ENCODE peak calls at places on chromosomes 3 and 15, in six cellular contexts. One of them, this sample, is unnamed.

GRCh38 chr3:42035816-42036482 is 55.2 kb upstream of the TRAK1 start:
- DNase-seq in HL-60: no peak
- DNase-seq in colonic mucosa: peak; percentile 25
- DNase-seq in ascending aorta: no peak
- DNase-seq in uterus: no peak
- DNase-seq in cardiac muscle cell: no peak
- DNase-seq in this sample: no peak

GRCh38 chr3:37993067-37993809 is 2.7 kb downstream of the VILL start:
- DNase-seq in uterus: no peak
- DNase-seq in colonic mucosa: no peak
- DNase-seq in HL-60: no peak
- DNase-seq in cardiac muscle cell: no peak
- DNase-seq in ascending aorta: no peak
- DNase-seq in this sample: peak; percentile 36

GRCh38 chr3:112074616-112075497 is 11.3 kb upstream of the C3orf52 start:
- DNase-seq in HL-60: no peak
- DNase-seq in ascending aorta: no peak
- DNase-seq in cardiac muscle cell: peak; percentile 87
- DNase-seq in colonic mucosa: peak; percentile 70
- DNase-seq in uterus: no peak
- DNase-seq in this sample: peak; percentile 74

GRCh38 chr15:81265944-81266775 is 57.8 kb downstream of the STARD5 start:
- DNase-seq in colonic mucosa: peak; percentile 88
- DNase-seq in HL-60: peak; percentile 56
- DNase-seq in ascending aorta: peak; percentile 85
- DNase-seq in cardiac muscle cell: peak; percentile 86
- DNase-seq in uterus: peak; percentile 85
- DNase-seq in this sample: peak; percentile 94

GRCh38 chr3:36932979-36933378 is 11.9 kb downstream of the TRANK1 start:
- DNase-seq in colonic mucosa: no peak
- DNase-seq in uterus: no peak
- DNase-seq in ascending aorta: no peak
- DNase-seq in HL-60: no peak
- DNase-seq in cardiac muscle cell: peak; percentile 60
- DNase-seq in this sample: peak; percentile 50

GRCh38 chr3:33438284-33438668 is 1.9 kb downstream of the UBP1 start:
- DNase-seq in HL-60: no peak
- DNase-seq in ascending aorta: no peak
- DNase-seq in cardiac muscle cell: peak; percentile 47
- DNase-seq in uterus: no peak
- DNase-seq in colonic mucosa: no peak
- DNase-seq in this sample: no peak

GRCh38 chr3:29695201-29695904 is 414.5 kb downstream of the RBMS3 start:
- DNase-seq in colonic mucosa: no peak
- DNase-seq in cardiac muscle cell: peak; percentile 97
- DNase-seq in HL-60: no peak
- DNase-seq in ascending aorta: no peak
- DNase-seq in uterus: no peak
- DNase-seq in this sample: no peak

GRCh38 chr3:138939563-138940241 is 7.2 kb downstream of the FOXL2 start:
- DNase-seq in ascending aorta: no peak
- DNase-seq in HL-60: no peak
- DNase-seq in cardiac muscle cell: no peak
- DNase-seq in uterus: no peak
- DNase-seq in colonic mucosa: no peak
- DNase-seq in this sample: peak; percentile 85

GRCh38 chr3:55523471-55523870 is 36.4 kb upstream of the WNT5A start:
- DNase-seq in HL-60: no peak
- DNase-seq in colonic mucosa: no peak
- DNase-seq in cardiac muscle cell: no peak
- DNase-seq in ascending aorta: no peak
- DNase-seq in uterus: no peak
- DNase-seq in this sample: no peak

GRCh38 chr3:122572940-122573412 is 4.5 kb upstream of the PARP15 start:
- DNase-seq in HL-60: peak; percentile 39
- DNase-seq in uterus: no peak
- DNase-seq in cardiac muscle cell: peak; percentile 31
- DNase-seq in colonic mucosa: no peak
- DNase-seq in ascending aorta: no peak
- DNase-seq in this sample: peak; percentile 68

GRCh38 chr3:131977363-131977762 is 57.5 kb downstream of the CPNE4 start:
- DNase-seq in colonic mucosa: no peak
- DNase-seq in cardiac muscle cell: no peak
- DNase-seq in uterus: no peak
- DNase-seq in HL-60: no peak
- DNase-seq in ascending aorta: no peak
- DNase-seq in this sample: no peak

GRCh38 chr15:73571346-73571745 is 61.8 kb downstream of the NPTN start:
- DNase-seq in colonic mucosa: no peak
- DNase-seq in HL-60: no peak
- DNase-seq in cardiac muscle cell: no peak
- DNase-seq in ascending aorta: no peak
- DNase-seq in uterus: no peak
- DNase-seq in this sample: no peak

GRCh38 chr15:90402230-90402629 is 14.2 kb downstream of the IQGAP1 start:
- DNase-seq in uterus: peak; percentile 47
- DNase-seq in cardiac muscle cell: peak; percentile 87
- DNase-seq in ascending aorta: peak; percentile 90
- DNase-seq in colonic mucosa: peak; percentile 17
- DNase-seq in HL-60: no peak
- DNase-seq in this sample: no peak

GRCh38 chr15:52154896-52155865 is 36.0 kb downstream of the GNB5 start:
- DNase-seq in colonic mucosa: no peak
- DNase-seq in cardiac muscle cell: no peak
- DNase-seq in uterus: no peak
- DNase-seq in HL-60: no peak
- DNase-seq in ascending aorta: no peak
- DNase-seq in this sample: peak; percentile 15

GRCh38 chr3:165210132-165210531 is 13.9 kb upstream of the SLITRK3 start:
- DNase-seq in uterus: no peak
- DNase-seq in colonic mucosa: no peak
- DNase-seq in ascending aorta: no peak
- DNase-seq in HL-60: no peak
- DNase-seq in cardiac muscle cell: no peak
- DNase-seq in this sample: no peak

GRCh38 chr15:41928637-41929620 is 35.1 kb upstream of the SPTBN5 start:
- DNase-seq in ascending aorta: no peak
- DNase-seq in colonic mucosa: peak; percentile 60
- DNase-seq in cardiac muscle cell: no peak
- DNase-seq in uterus: no peak
- DNase-seq in HL-60: no peak
- DNase-seq in this sample: no peak

GRCh38 chr3:63354160-63354559 is 76.1 kb downstream of the SYNPR start:
- DNase-seq in uterus: no peak
- DNase-seq in cardiac muscle cell: no peak
- DNase-seq in colonic mucosa: no peak
- DNase-seq in HL-60: no peak
- DNase-seq in ascending aorta: no peak
- DNase-seq in this sample: no peak
- H3K4me3 ChIP-seq in uterus: no peak overlapping the region
- H3K4me3 ChIP-seq in cardiac muscle cell: no peak overlapping the region
- H3K4me3 ChIP-seq in colonic mucosa: no peak overlapping the region
- H3K4me3 ChIP-seq in HL-60: no peak overlapping the region
- H3K4me3 ChIP-seq in ascending aorta: no peak overlapping the region
- H3K4me3 ChIP-seq in this sample: no peak overlapping the region

DNA sequence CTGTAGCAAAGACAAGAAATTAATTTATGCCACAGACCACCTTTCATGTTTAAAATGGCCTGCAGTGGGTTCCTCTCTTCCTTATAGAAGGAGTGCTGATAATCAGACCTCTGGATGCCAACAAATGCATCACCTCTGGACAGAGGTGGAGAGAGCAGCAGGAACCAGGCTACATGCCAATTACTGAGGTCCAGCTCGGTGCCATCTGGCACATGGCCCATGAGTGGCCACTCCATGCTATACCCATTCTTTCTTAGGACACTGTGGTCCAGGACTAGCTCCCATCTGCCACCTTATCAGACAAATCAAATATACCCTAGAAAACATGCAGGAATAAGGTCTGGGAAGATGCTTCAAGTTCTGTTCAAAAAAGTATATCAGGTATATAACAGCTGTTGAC is 60.7 kb downstream of the TBC1D2B start:
- DNase-seq in cardiac muscle cell: no peak
- DNase-seq in colonic mucosa: no peak
- DNase-seq in uterus: no peak
- DNase-seq in ascending aorta: no peak
- DNase-seq in HL-60: no peak
- DNase-seq in this sample: no peak
- H3K27ac ChIP-seq in cardiac muscle cell: no peak overlapping the region
- H3K27ac ChIP-seq in colonic mucosa: no peak overlapping the region
- H3K27ac ChIP-seq in uterus: no peak overlapping the region
- H3K27ac ChIP-seq in ascending aorta: no peak overlapping the region
- H3K27ac ChIP-seq in HL-60: no peak overlapping the region
- H3K27ac ChIP-seq in this sample: no peak overlapping the region

GRCh38 chr3:2713923-2714322 is 396.3 kb downstream of the IL5RA start:
- DNase-seq in colonic mucosa: no peak
- DNase-seq in cardiac muscle cell: no peak
- DNase-seq in uterus: no peak
- DNase-seq in ascending aorta: no peak
- DNase-seq in HL-60: no peak
- DNase-seq in this sample: no peak
- TF ChIP-seq CTCF in colonic mucosa: peak; percentile 38
- TF ChIP-seq CTCF in cardiac muscle cell: no peak
- TF ChIP-seq CTCF in uterus: no peak
- TF ChIP-seq CTCF in ascending aorta: no peak
- TF ChIP-seq CTCF in HL-60: no peak
- TF ChIP-seq CTCF in this sample: peak; percentile 79

GRCh38 chr3:31878231-31878838 is 102.7 kb downstream of the OSBPL10 start:
- DNase-seq in colonic mucosa: no peak
- DNase-seq in ascending aorta: no peak
- DNase-seq in uterus: no peak
- DNase-seq in HL-60: no peak
- DNase-seq in cardiac muscle cell: peak; percentile 81
- DNase-seq in this sample: no peak

GRCh38 chr3:31873254-31873653 is 107.8 kb downstream of the OSBPL10 start:
- DNase-seq in ascending aorta: no peak
- DNase-seq in HL-60: no peak
- DNase-seq in uterus: no peak
- DNase-seq in cardiac muscle cell: no peak
- DNase-seq in colonic mucosa: no peak
- DNase-seq in this sample: no peak

GRCh38 chr3:31877559-31877958 is 103.5 kb downstream of the OSBPL10 start:
- DNase-seq in HL-60: no peak
- DNase-seq in colonic mucosa: no peak
- DNase-seq in cardiac muscle cell: no peak
- DNase-seq in uterus: no peak
- DNase-seq in ascending aorta: no peak
- DNase-seq in this sample: no peak

GRCh38 chr3:31871939-31872507 is 109.0 kb downstream of the OSBPL10 start:
- DNase-seq in colonic mucosa: no peak
- DNase-seq in uterus: no peak
- DNase-seq in HL-60: no peak
- DNase-seq in ascending aorta: no peak
- DNase-seq in cardiac muscle cell: no peak
- DNase-seq in this sample: no peak

DNA sequence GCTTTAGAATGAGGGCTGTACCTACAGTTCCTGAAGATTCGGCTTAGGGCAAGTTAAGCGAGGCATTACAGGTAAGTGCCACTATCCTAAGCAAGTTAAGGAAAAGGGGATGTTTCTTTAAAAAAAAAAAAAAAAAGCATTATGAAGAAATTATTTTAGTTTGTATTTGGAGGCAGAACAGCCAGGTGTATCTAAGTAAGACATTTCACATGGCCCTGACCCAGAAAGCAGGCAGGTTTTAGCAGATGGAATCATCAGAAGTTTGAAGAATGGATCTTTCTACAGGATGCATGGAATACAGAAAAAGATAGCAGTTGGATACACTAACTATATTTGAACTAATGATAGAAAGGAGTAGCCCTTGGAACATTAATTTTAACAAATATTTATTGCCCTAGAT is 105.6 kb downstream of the OSBPL10 start:
- DNase-seq in HL-60: no peak
- DNase-seq in colonic mucosa: no peak
- DNase-seq in ascending aorta: no peak
- DNase-seq in cardiac muscle cell: no peak
- DNase-seq in uterus: no peak
- DNase-seq in this sample: no peak
- H3K4me3 ChIP-seq in HL-60: no peak overlapping the region
- H3K4me3 ChIP-seq in colonic mucosa: no peak overlapping the region
- H3K4me3 ChIP-seq in ascending aorta: no peak overlapping the region
- H3K4me3 ChIP-seq in cardiac muscle cell: no peak overlapping the region
- H3K4me3 ChIP-seq in uterus: no peak overlapping the region
- H3K4me3 ChIP-seq in this sample: no peak overlapping the region

GRCh38 chr15:33043636-33044035 is 150.9 kb downstream of the FMN1 start:
- DNase-seq in uterus: no peak
- DNase-seq in HL-60: no peak
- DNase-seq in cardiac muscle cell: no peak
- DNase-seq in colonic mucosa: no peak
- DNase-seq in ascending aorta: no peak
- DNase-seq in this sample: no peak
- H3K27ac ChIP-seq in uterus: no peak overlapping the region
- H3K27ac ChIP-seq in HL-60: no peak overlapping the region
- H3K27ac ChIP-seq in cardiac muscle cell: no peak overlapping the region
- H3K27ac ChIP-seq in colonic mucosa: no peak overlapping the region
- H3K27ac ChIP-seq in ascending aorta: no peak overlapping the region
- H3K27ac ChIP-seq in this sample: no peak overlapping the region

DNA sequence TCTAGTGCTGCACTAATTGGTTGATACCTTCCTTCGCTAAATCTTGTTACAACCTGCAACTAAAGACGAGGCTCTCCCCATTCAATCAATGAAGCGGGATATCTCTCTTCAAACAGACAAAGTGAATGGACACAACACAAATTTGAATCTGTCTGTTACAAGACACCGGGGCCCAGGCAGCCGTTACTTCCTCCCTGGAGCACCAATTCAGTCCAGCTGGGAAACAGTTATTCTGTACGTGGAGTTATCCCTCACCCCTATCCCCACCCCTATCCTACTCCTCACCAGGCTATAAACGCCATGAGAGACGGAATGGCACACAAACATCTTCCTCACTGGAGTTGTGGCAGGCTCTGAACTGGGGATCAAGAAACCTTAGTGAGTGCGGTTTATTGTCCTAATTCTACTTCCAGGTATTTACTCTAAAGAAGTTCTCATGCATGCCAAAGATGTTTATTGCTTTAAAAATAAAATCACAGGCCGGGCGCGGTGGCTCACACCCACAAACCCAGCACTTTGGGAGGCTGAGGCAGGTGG is 181.8 kb downstream of the FOXP1 start:
- DNase-seq in uterus: no peak
- DNase-seq in ascending aorta: no peak
- DNase-seq in colonic mucosa: peak; percentile 35
- DNase-seq in HL-60: no peak
- DNase-seq in cardiac muscle cell: no peak
- DNase-seq in this sample: no peak
- TF ChIP-seq CTCF in uterus: no peak
- TF ChIP-seq CTCF in ascending aorta: no peak
- TF ChIP-seq CTCF in colonic mucosa: no peak
- TF ChIP-seq CTCF in HL-60: no peak
- TF ChIP-seq CTCF in cardiac muscle cell: no peak
- TF ChIP-seq CTCF in this sample: no peak

DNA sequence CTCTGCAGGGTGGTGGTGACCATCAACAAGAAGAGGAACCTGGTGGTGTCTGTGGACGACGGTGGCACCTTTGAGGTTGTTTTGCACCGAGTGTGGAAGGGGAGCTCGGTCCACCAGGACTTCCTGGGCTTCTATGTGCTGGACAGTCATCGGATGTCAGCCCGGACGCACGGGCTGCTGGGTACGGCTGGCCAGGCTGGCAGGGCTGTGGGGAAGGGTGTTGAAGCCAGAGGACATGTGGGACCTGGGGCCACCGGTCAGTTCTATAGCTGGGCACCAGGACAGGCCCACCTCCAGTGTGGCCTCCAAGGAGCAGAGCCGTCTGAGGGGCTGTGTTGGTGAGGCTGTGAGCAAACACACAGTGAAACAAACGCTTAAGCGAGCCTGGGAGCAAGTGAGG is 3.9 kb upstream of the ITIH3 start:
- DNase-seq in HL-60: no peak
- DNase-seq in uterus: no peak
- DNase-seq in colonic mucosa: no peak
- DNase-seq in cardiac muscle cell: no peak
- DNase-seq in ascending aorta: no peak
- DNase-seq in this sample: no peak
- H3K4me3 ChIP-seq in HL-60: no peak overlapping the region
- H3K4me3 ChIP-seq in uterus: no peak overlapping the region
- H3K4me3 ChIP-seq in colonic mucosa: no peak overlapping the region
- H3K4me3 ChIP-seq in cardiac muscle cell: no peak overlapping the region
- H3K4me3 ChIP-seq in ascending aorta: no peak overlapping the region
- H3K4me3 ChIP-seq in this sample: no peak overlapping the region